ENCODE peak calls at places on chromosomes 12 and 14, in nine cellular contexts. One of them, this sample, is unnamed.

GRCh38 chr14:36848213-36848612 is 186.6 kb downstream of the PAX9 start:
- DNase-seq in B cell: no peak
- DNase-seq in HFFc6: no peak
- DNase-seq in foreskin fibroblast: no peak
- DNase-seq in left lung: no peak
- DNase-seq in activated CD4-positive, alpha-beta T cell treated with anti-CD3 and anti-CD28 coated beads for 48 hours: no peak
- DNase-seq in GM03348: no peak
- DNase-seq in GM23248: no peak
- DNase-seq in neuronal stem cell: no peak
- DNase-seq in this sample: no peak

GRCh38 chr12:123389560-123390351 is 5.8 kb downstream of the KMT5A start:
- DNase-seq in B cell: peak; percentile 77
- DNase-seq in GM03348: peak; percentile 54
- DNase-seq in left lung: peak; percentile 76
- DNase-seq in HFFc6: peak; percentile 25
- DNase-seq in GM23248: peak; percentile 81
- DNase-seq in activated CD4-positive, alpha-beta T cell treated with anti-CD3 and anti-CD28 coated beads for 48 hours: peak; percentile 38
- DNase-seq in neuronal stem cell: no peak
- DNase-seq in foreskin fibroblast: peak; percentile 36
- DNase-seq in this sample: no peak

GRCh38 chr14:54877015-54877702 is 25.5 kb downstream of the GCH1 start:
- DNase-seq in B cell: no peak
- DNase-seq in activated CD4-positive, alpha-beta T cell treated with anti-CD3 and anti-CD28 coated beads for 48 hours: no peak
- DNase-seq in left lung: no peak
- DNase-seq in HFFc6: no peak
- DNase-seq in GM23248: no peak
- DNase-seq in neuronal stem cell: no peak
- DNase-seq in GM03348: no peak
- DNase-seq in foreskin fibroblast: no peak
- DNase-seq in this sample: no peak

GRCh38 chr14:37584211-37585100 is 10.6 kb downstream of the FOXA1 start:
- DNase-seq in activated CD4-positive, alpha-beta T cell treated with anti-CD3 and anti-CD28 coated beads for 48 hours: no peak
- DNase-seq in foreskin fibroblast: no peak
- DNase-seq in HFFc6: no peak
- DNase-seq in B cell: no peak
- DNase-seq in GM23248: no peak
- DNase-seq in GM03348: no peak
- DNase-seq in left lung: no peak
- DNase-seq in neuronal stem cell: no peak
- DNase-seq in this sample: no peak

GRCh38 chr12:99670635-99671034 is 23.1 kb downstream of the GARIN6 start:
- DNase-seq in activated CD4-positive, alpha-beta T cell treated with anti-CD3 and anti-CD28 coated beads for 48 hours: no peak
- DNase-seq in GM23248: peak; percentile 25
- DNase-seq in foreskin fibroblast: no peak
- DNase-seq in B cell: no peak
- DNase-seq in HFFc6: no peak
- DNase-seq in neuronal stem cell: no peak
- DNase-seq in GM03348: no peak
- DNase-seq in left lung: no peak
- DNase-seq in this sample: no peak

GRCh38 chr12:109736552-109737108 is 23.0 kb downstream of the FAM222A start:
- DNase-seq in activated CD4-positive, alpha-beta T cell treated with anti-CD3 and anti-CD28 coated beads for 48 hours: peak; percentile 40
- DNase-seq in B cell: no peak
- DNase-seq in GM03348: peak; percentile 73
- DNase-seq in foreskin fibroblast: peak; percentile 24
- DNase-seq in HFFc6: peak; percentile 51
- DNase-seq in left lung: peak; percentile 34
- DNase-seq in neuronal stem cell: peak; percentile 83
- DNase-seq in GM23248: peak; percentile 78
- DNase-seq in this sample: no peak

GRCh38 chr12:82625523-82625922 is 61.2 kb upstream of the TMTC2 start:
- DNase-seq in neuronal stem cell: peak; percentile 27
- DNase-seq in HFFc6: no peak
- DNase-seq in activated CD4-positive, alpha-beta T cell treated with anti-CD3 and anti-CD28 coated beads for 48 hours: no peak
- DNase-seq in GM03348: no peak
- DNase-seq in GM23248: no peak
- DNase-seq in left lung: no peak
- DNase-seq in B cell: no peak
- DNase-seq in foreskin fibroblast: no peak
- DNase-seq in this sample: no peak

GRCh38 chr12:4111010-4111409 is 162.6 kb upstream of the CCND2 start:
- DNase-seq in GM23248: no peak
- DNase-seq in foreskin fibroblast: no peak
- DNase-seq in B cell: no peak
- DNase-seq in HFFc6: no peak
- DNase-seq in left lung: no peak
- DNase-seq in activated CD4-positive, alpha-beta T cell treated with anti-CD3 and anti-CD28 coated beads for 48 hours: no peak
- DNase-seq in GM03348: no peak
- DNase-seq in neuronal stem cell: no peak
- DNase-seq in this sample: no peak

GRCh38 chr14:22485178-22485577 is 103.8 kb downstream of the DAD1 start:
- DNase-seq in GM03348: peak; percentile 46
- DNase-seq in neuronal stem cell: no peak
- DNase-seq in HFFc6: no peak
- DNase-seq in B cell: no peak
- DNase-seq in GM23248: peak; percentile 60
- DNase-seq in left lung: no peak
- DNase-seq in foreskin fibroblast: no peak
- DNase-seq in activated CD4-positive, alpha-beta T cell treated with anti-CD3 and anti-CD28 coated beads for 48 hours: no peak
- DNase-seq in this sample: no peak

GRCh38 chr12:109304485-109304884 is 4.6 kb downstream of the FOXN4 start:
- DNase-seq in GM03348: no peak
- DNase-seq in B cell: peak; percentile 10
- DNase-seq in foreskin fibroblast: no peak
- DNase-seq in HFFc6: no peak
- DNase-seq in left lung: no peak
- DNase-seq in GM23248: no peak
- DNase-seq in activated CD4-positive, alpha-beta T cell treated with anti-CD3 and anti-CD28 coated beads for 48 hours: no peak
- DNase-seq in neuronal stem cell: no peak
- DNase-seq in this sample: no peak

GRCh38 chr12:123120452-123121166 is 30.3 kb downstream of the PITPNM2 start:
- DNase-seq in left lung: no peak
- DNase-seq in B cell: no peak
- DNase-seq in activated CD4-positive, alpha-beta T cell treated with anti-CD3 and anti-CD28 coated beads for 48 hours: peak; percentile 51
- DNase-seq in foreskin fibroblast: peak; percentile 38
- DNase-seq in GM23248: peak; percentile 36
- DNase-seq in GM03348: no peak
- DNase-seq in neuronal stem cell: no peak
- DNase-seq in HFFc6: no peak
- DNase-seq in this sample: no peak

GRCh38 chr12:132189378-132190011 is 45.2 kb downstream of the NOC4L start:
- DNase-seq in neuronal stem cell: peak; percentile 73
- DNase-seq in foreskin fibroblast: peak; percentile 94
- DNase-seq in HFFc6: peak; percentile 89
- DNase-seq in GM03348: peak; percentile 98
- DNase-seq in B cell: peak; percentile 98
- DNase-seq in GM23248: peak; percentile 92
- DNase-seq in activated CD4-positive, alpha-beta T cell treated with anti-CD3 and anti-CD28 coated beads for 48 hours: peak; percentile 94
- DNase-seq in left lung: peak; percentile 95
- DNase-seq in this sample: peak; percentile 81

GRCh38 chr12:49750027-49750977 is 8.9 kb downstream of the TMBIM6 start:
- DNase-seq in activated CD4-positive, alpha-beta T cell treated with anti-CD3 and anti-CD28 coated beads for 48 hours: peak; percentile 75
- DNase-seq in GM23248: peak; percentile 92
- DNase-seq in GM03348: peak; percentile 38
- DNase-seq in HFFc6: peak; percentile 53
- DNase-seq in foreskin fibroblast: peak; percentile 54
- DNase-seq in B cell: no peak
- DNase-seq in neuronal stem cell: no peak
- DNase-seq in left lung: no peak
- DNase-seq in this sample: no peak

GRCh38 chr12:2268478-2269286 is 215.9 kb downstream of the CACNA1C start:
- DNase-seq in B cell: no peak
- DNase-seq in foreskin fibroblast: peak; percentile 90
- DNase-seq in activated CD4-positive, alpha-beta T cell treated with anti-CD3 and anti-CD28 coated beads for 48 hours: no peak
- DNase-seq in neuronal stem cell: no peak
- DNase-seq in HFFc6: peak; percentile 91
- DNase-seq in left lung: no peak
- DNase-seq in GM23248: peak; percentile 96
- DNase-seq in GM03348: peak; percentile 84
- DNase-seq in this sample: peak; percentile 92

GRCh38 chr12:56629459-56630179 is 507 bp downstream of the BAZ2A start:
- DNase-seq in foreskin fibroblast: no peak
- DNase-seq in B cell: peak; percentile 72
- DNase-seq in GM23248: peak; percentile 66
- DNase-seq in left lung: no peak
- DNase-seq in neuronal stem cell: no peak
- DNase-seq in activated CD4-positive, alpha-beta T cell treated with anti-CD3 and anti-CD28 coated beads for 48 hours: peak; percentile 45
- DNase-seq in GM03348: peak; percentile 66
- DNase-seq in HFFc6: no peak
- DNase-seq in this sample: no peak

GRCh38 chr14:94681300-94682060 is 69.3 kb downstream of the SERPINA3 start:
- DNase-seq in B cell: no peak
- DNase-seq in activated CD4-positive, alpha-beta T cell treated with anti-CD3 and anti-CD28 coated beads for 48 hours: peak; percentile 17
- DNase-seq in left lung: peak; percentile 31
- DNase-seq in foreskin fibroblast: peak; percentile 20
- DNase-seq in GM23248: peak; percentile 78
- DNase-seq in GM03348: peak; percentile 57
- DNase-seq in neuronal stem cell: no peak
- DNase-seq in HFFc6: no peak
- DNase-seq in this sample: peak; percentile 52

GRCh38 chr14:97408937-97409860 is 612.0 kb downstream of the VRK1 start:
- DNase-seq in HFFc6: no peak
- DNase-seq in GM23248: no peak
- DNase-seq in left lung: no peak
- DNase-seq in B cell: no peak
- DNase-seq in GM03348: no peak
- DNase-seq in neuronal stem cell: no peak
- DNase-seq in foreskin fibroblast: no peak
- DNase-seq in activated CD4-positive, alpha-beta T cell treated with anti-CD3 and anti-CD28 coated beads for 48 hours: peak; percentile 67
- DNase-seq in this sample: no peak

GRCh38 chr12:122203301-122203967 is at the start of gene B3GNT4:
- DNase-seq in GM23248: peak; percentile 76
- DNase-seq in activated CD4-positive, alpha-beta T cell treated with anti-CD3 and anti-CD28 coated beads for 48 hours: peak; percentile 72
- DNase-seq in HFFc6: no peak
- DNase-seq in left lung: peak; percentile 69
- DNase-seq in GM03348: peak; percentile 83
- DNase-seq in neuronal stem cell: no peak
- DNase-seq in foreskin fibroblast: peak; percentile 48
- DNase-seq in B cell: peak; percentile 81
- DNase-seq in this sample: peak; percentile 19

GRCh38 chr14:101980700-101981099 is 16.3 kb downstream of the DYNC1H1 start:
- DNase-seq in left lung: peak; percentile 59
- DNase-seq in activated CD4-positive, alpha-beta T cell treated with anti-CD3 and anti-CD28 coated beads for 48 hours: peak; percentile 30
- DNase-seq in GM03348: peak; percentile 90
- DNase-seq in neuronal stem cell: no peak
- DNase-seq in HFFc6: peak; percentile 99
- DNase-seq in B cell: no peak
- DNase-seq in GM23248: peak; percentile 99
- DNase-seq in foreskin fibroblast: peak; percentile 97
- DNase-seq in this sample: peak; percentile 76

GRCh38 chr12:19462441-19462840 is 23.1 kb downstream of the AEBP2 start:
- DNase-seq in GM03348: no peak
- DNase-seq in B cell: no peak
- DNase-seq in foreskin fibroblast: no peak
- DNase-seq in GM23248: no peak
- DNase-seq in activated CD4-positive, alpha-beta T cell treated with anti-CD3 and anti-CD28 coated beads for 48 hours: no peak
- DNase-seq in HFFc6: no peak
- DNase-seq in neuronal stem cell: no peak
- DNase-seq in left lung: no peak
- DNase-seq in this sample: no peak

GRCh38 chr12:130708648-130709047 is 7.5 kb downstream of the RIMBP2 start:
- DNase-seq in GM03348: no peak
- DNase-seq in HFFc6: no peak
- DNase-seq in foreskin fibroblast: no peak
- DNase-seq in GM23248: no peak
- DNase-seq in left lung: no peak
- DNase-seq in activated CD4-positive, alpha-beta T cell treated with anti-CD3 and anti-CD28 coated beads for 48 hours: no peak
- DNase-seq in neuronal stem cell: no peak
- DNase-seq in B cell: no peak
- DNase-seq in this sample: no peak

This sample was measured in SJSA1.